ENCODE peak calls at places on chromosome 15, in six cellular contexts. J, W, U, K, B and L are unnamed samples.
A peak's percentile ranks its signal among the peaks of the same experiment; 100 is the strongest.

GRCh38 chr15:76930831-76931396 is 635 bp upstream of the RCN2 start:
- DNase-seq in J (no peak), W (no peak), U (no peak), K (no peak), B (no peak), L (no peak)

GRCh38 chr15:29208352-29208751 is 61.3 kb downstream of the NSMCE3 start:
- DNase-seq in J (no peak), W (no peak), U (no peak), K (peak; percentile 10), B (no peak), L (no peak)

GRCh38 chr15:66415321-66415720 is 28.6 kb downstream of the MAP2K1 start:
- DNase-seq in J (no peak), W (no peak), U (no peak), K (no peak), B (no peak), L (no peak)

GRCh38 chr15:63107895-63108546 is 13.6 kb upstream of the LACTB start:
- DNase-seq in J (peak; percentile 100), W (no peak), U (peak; percentile 100), K (peak; percentile 63), B (no peak), L (no peak)

GRCh38 chr15:40845511-40846284 is 1.9 kb downstream of the SPINT1 start:
- DNase-seq in J (no peak), W (no peak), U (no peak), K (peak; percentile 96), B (no peak), L (no peak)

GRCh38 chr15:83163032-83163431 is 44.6 kb downstream of the HDGFL3 start:
- DNase-seq in J (peak; percentile 7), W (no peak), U (no peak), K (no peak), B (no peak), L (no peak)

GRCh38 chr15:34810455-34811146 is 15.3 kb upstream of the ACTC1 start:
- DNase-seq in J (peak; percentile 75), W (peak; percentile 30), U (peak; percentile 93), K (peak; percentile 94), B (no peak), L (no peak)

GRCh38 chr15:92097473-92098178 is 244.1 kb downstream of the SLCO3A1 start:
- DNase-seq in J (peak; percentile 69), W (no peak), U (no peak), K (peak; percentile 51), B (peak; percentile 69), L (peak; percentile 73)

GRCh38 chr15:76987896-76988860 is 6.7 kb upstream of the PSTPIP1 start:
- DNase-seq in J (peak; percentile 33), W (peak; percentile 76), U (no peak), K (no peak), B (no peak), L (no peak)

GRCh38 chr15:70761046-70761445 is 2.3 kb downstream of the UACA start:
- DNase-seq in J (no peak), W (no peak), U (no peak), K (no peak), B (no peak), L (no peak)

GRCh38 chr15:77715051-77715450 is 82.3 kb upstream of the LINGO1 start:
- DNase-seq in J (no peak), W (no peak), U (no peak), K (no peak), B (no peak), L (no peak)

GRCh38 chr15:37995461-37996347 is 61.3 kb downstream of the TMCO5A start:
- DNase-seq in J (peak; percentile 85), W (peak; percentile 23), U (peak; percentile 50), K (peak; percentile 75), B (no peak), L (peak; percentile 45)

GRCh38 chr15:73539726-73540125 is 93.5 kb downstream of the NPTN start:
- DNase-seq in J (no peak), W (no peak), U (no peak), K (no peak), B (no peak), L (no peak)
- TF ChIP-seq CTCF in J (no peak), W (no peak), U (no peak), K (no peak), B (no peak), L (no peak)

GRCh38 chr15:33234019-33234418 is 39.5 kb upstream of the FMN1 start:
- DNase-seq in J (peak; percentile 51), W (no peak), U (no peak), K (peak; percentile 64), B (no peak), L (peak; percentile 39)
- TF ChIP-seq CTCF in J (peak; percentile 58), W (peak; percentile 41), U (peak; percentile 68), K (peak; percentile 55), B (peak; percentile 37), L (no peak)

GRCh38 chr15:100901296-100901695 is 17.9 kb upstream of the LRRK1 start:
- DNase-seq in J (no peak), W (no peak), U (no peak), K (no peak), B (no peak), L (no peak)

GRCh38 chr15:100900895-100901169 is 18.3 kb upstream of the LRRK1 start:
- DNase-seq in J (no peak), W (no peak), U (no peak), K (no peak), B (no peak), L (no peak)

GRCh38 chr15:100901702-100902435 is 17.3 kb upstream of the LRRK1 start:
- DNase-seq in J (peak; percentile 40), W (peak; percentile 43), U (peak; percentile 23), K (no peak), B (no peak), L (no peak)

GRCh38 chr15:100902436-100903190 is 16.5 kb upstream of the LRRK1 start:
- DNase-seq in J (peak; percentile 96), W (peak; percentile 80), U (peak; percentile 56), K (peak; percentile 91), B (no peak), L (no peak)

DNA sequence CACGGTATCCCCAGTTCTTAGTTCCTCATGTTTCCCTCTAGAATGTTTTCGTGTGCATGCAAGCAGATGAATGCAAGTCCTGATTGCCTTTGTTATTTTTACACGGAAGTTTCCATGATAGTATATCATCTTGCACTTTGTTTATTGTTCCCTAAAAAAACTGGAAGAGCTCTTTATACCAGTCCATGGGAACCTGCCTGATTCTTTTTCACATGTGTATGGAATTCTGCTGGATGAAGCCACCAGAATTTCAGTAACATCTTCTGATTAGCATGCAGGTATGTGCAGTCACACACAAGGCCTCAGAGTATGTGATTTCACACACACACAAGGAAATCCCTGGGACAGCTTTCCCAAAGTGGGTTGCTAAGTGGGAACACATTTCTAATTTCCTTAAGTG is 16.0 kb upstream of the LRRK1 start:
- DNase-seq in J (peak; percentile 30), W (no peak), U (no peak), K (no peak), B (no peak), L (no peak)
- TF ChIP-seq CTCF in J (no peak), W (no peak), U (no peak), K (no peak), B (no peak), L (no peak)

GRCh38 chr15:94522125-94522524 is 290.8 kb downstream of the MCTP2 start:
- DNase-seq in J (no peak), W (no peak), U (no peak), K (peak; percentile 21), B (no peak), L (no peak)

GRCh38 chr15:94524565-94524964 is 293.2 kb downstream of the MCTP2 start:
- DNase-seq in J (no peak), W (no peak), U (no peak), K (peak; percentile 78), B (no peak), L (no peak)

GRCh38 chr15:94523873-94524272 is 292.5 kb downstream of the MCTP2 start:
- DNase-seq in J (no peak), W (no peak), U (no peak), K (no peak), B (no peak), L (no peak)

GRCh38 chr15:94526071-94526689 is 294.8 kb downstream of the MCTP2 start:
- DNase-seq in J (no peak), W (no peak), U (no peak), K (peak; percentile 9), B (no peak), L (peak; percentile 9)
- TF ChIP-seq CTCF in J (peak; percentile 28), W (no peak), U (peak; percentile 8), K (peak; percentile 53), B (peak; percentile 83), L (peak; percentile 74)

GRCh38 chr15:45376300-45376928 is 1.9 kb downstream of the GATM start:
- DNase-seq in J (no peak), W (no peak), U (no peak), K (no peak), B (no peak), L (no peak)

GRCh38 chr15:45376967-45377629 is 1.2 kb downstream of the GATM start:
- DNase-seq in J (no peak), W (no peak), U (no peak), K (no peak), B (no peak), L (no peak)

GRCh38 chr15:45378913-45379262 is 544 bp upstream of the GATM start:
- DNase-seq in J (no peak), W (peak; percentile 22), U (no peak), K (no peak), B (peak; percentile 46), L (no peak)

GRCh38 chr15:45377630-45378148 is 655 bp downstream of the GATM start:
- DNase-seq in J (no peak), W (peak; percentile 40), U (no peak), K (no peak), B (peak; percentile 66), L (no peak)

DNA sequence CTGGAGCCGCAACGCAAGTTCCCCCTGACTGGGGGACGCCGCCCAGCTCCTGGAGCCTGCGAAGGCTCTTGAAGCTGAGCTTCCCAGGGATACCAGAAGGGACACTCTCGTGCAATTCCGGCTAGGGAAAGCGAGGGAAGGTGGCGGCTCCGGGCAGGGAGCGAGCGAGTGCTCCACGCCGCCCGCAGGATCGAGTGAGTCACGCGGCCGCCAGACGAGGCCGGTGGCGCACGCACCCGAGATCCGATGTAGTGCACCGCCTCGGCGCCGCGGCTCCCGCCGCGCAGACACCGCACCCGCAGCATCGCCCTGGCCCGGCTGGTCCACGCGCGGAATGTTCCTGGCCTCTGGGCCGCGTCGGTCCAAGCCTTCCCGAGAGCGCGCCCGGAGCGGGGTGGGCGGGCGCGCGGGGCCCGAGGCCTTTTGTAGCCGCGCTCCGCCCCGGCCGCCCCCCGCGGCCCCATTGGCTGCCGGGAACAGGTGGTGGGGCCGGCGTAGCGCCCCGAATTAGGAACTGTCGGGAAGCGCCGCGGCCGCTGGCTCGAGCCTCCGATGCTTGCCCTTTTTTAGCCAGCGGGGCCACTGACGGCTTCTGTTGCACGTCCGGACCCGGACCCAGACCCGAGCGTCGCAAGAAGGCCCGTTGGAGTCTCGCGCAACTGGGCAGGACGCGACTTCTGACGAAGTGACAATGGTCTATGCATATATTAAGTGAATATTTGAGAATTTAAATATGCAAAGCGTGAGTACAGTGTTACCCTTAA is at the start of gene GATM:
- DNase-seq in J (peak; percentile 80), W (peak; percentile 84), U (peak; percentile 42), K (peak; percentile 77), B (peak; percentile 85), L (peak; percentile 68)
- TF ChIP-seq CTCF in J (peak; percentile 51), W (peak; percentile 45), U (peak; percentile 57), K (peak; percentile 67), B (peak; percentile 43), L (peak; percentile 31)